ENCODE peak calls at places on chromosomes 16 and 17, in five cellular contexts. A is neural progenitor cell, I is MM.1S, J is right lobe of liver, O is fibroblast of lung. Z is an unnamed sample.

GRCh38 chr16:1878256-1878655 is 6.3 kb upstream of the MEIOB start:
- DNase-seq in A (no peak), I (no peak), J (no peak), O (no peak), Z (no peak)

GRCh38 chr17:48522031-48522593 is 8.7 kb downstream of the HOXB1 start:
- DNase-seq in A (no peak), I (no peak), J (no peak), O (peak; percentile 71), Z (no peak)

GRCh38 chr16:50602126-50602525 is 53.9 kb downstream of the NKD1 start:
- DNase-seq in A (no peak), I (no peak), J (no peak), O (no peak), Z (no peak)

GRCh38 chr16:26701243-26701886 is 365.4 kb upstream of the C16orf82 start:
- DNase-seq in A (no peak), I (peak; percentile 31), J (no peak), O (no peak), Z (no peak)

GRCh38 chr17:65278050-65278819 is 141.1 kb downstream of the RGS9 start:
- DNase-seq in A (peak; percentile 88), I (no peak), J (peak; percentile 25), O (peak; percentile 54), Z (peak; percentile 33)

GRCh38 chr16:88770459-88771293 is 14.3 kb downstream of the PIEZO1 start:
- DNase-seq in A (peak; percentile 93), I (no peak), J (no peak), O (peak; percentile 97), Z (no peak)

GRCh38 chr16:85757341-85757822 is 6.5 kb upstream of the C16orf74 start:
- DNase-seq in A (no peak), I (no peak), J (no peak), O (peak; percentile 87), Z (peak; percentile 61)

GRCh38 chr16:85126731-85127662 is 14.7 kb upstream of the CIBAR2 start:
- DNase-seq in A (peak; percentile 69), I (no peak), J (no peak), O (peak; percentile 68), Z (no peak)

GRCh38 chr16:80852261-80852872 is 48.0 kb upstream of the CDYL2 start:
- DNase-seq in A (peak; percentile 48), I (peak; percentile 33), J (no peak), O (peak; percentile 9), Z (peak; percentile 23)

GRCh38 chr17:82892869-82893565 is 53.2 kb upstream of the ZNF750 start:
- DNase-seq in A (no peak), I (no peak), J (peak; percentile 25), O (peak; percentile 45), Z (no peak)

GRCh38 chr17:35679007-35679682 is 52.3 kb upstream of the RASL10B start:
- DNase-seq in A (no peak), I (peak; percentile 9), J (no peak), O (no peak), Z (no peak)

GRCh38 chr17:32298298-32298697 is 32.7 kb downstream of the RHBDL3 start:
- DNase-seq in A (no peak), I (no peak), J (no peak), O (peak; percentile 3), Z (no peak)

GRCh38 chr17:13699261-13699660 is 97.5 kb upstream of the HS3ST3A1 start:
- DNase-seq in A (no peak), I (no peak), J (no peak), O (no peak), Z (no peak)

GRCh38 chr17:41692722-41693521 is 4.2 kb downstream of the EIF1 start:
- DNase-seq in A (no peak), I (no peak), J (no peak), O (no peak), Z (no peak)

GRCh38 chr16:88691924-88692560 is 5.7 kb upstream of the SNAI3 start:
- DNase-seq in A (no peak), I (no peak), J (peak; percentile 35), O (no peak), Z (no peak)

GRCh38 chr17:61476476-61477203 is 24.4 kb downstream of the TBX4 start:
- DNase-seq in A (no peak), I (no peak), J (no peak), O (no peak), Z (no peak)

GRCh38 chr17:58184308-58184985 is 8.1 kb upstream of the EPX start:
- DNase-seq in A (peak; percentile 27), I (no peak), J (no peak), O (peak; percentile 21), Z (no peak)

GRCh38 chr16:66467611-66468010 is 40.5 kb downstream of the BEAN1 start:
- DNase-seq in A (no peak), I (no peak), J (no peak), O (no peak), Z (no peak)

GRCh38 chr16:58638148-58639036 is 8.8 kb upstream of the CNOT1 start:
- DNase-seq in A (peak; percentile 35), I (no peak), J (peak; percentile 71), O (peak; percentile 87), Z (no peak)

GRCh38 chr17:63911041-63911635 is at the start of gene CSHL1:
- DNase-seq in A (no peak), I (no peak), J (no peak), O (no peak), Z (no peak)

GRCh38 chr16:89197033-89197632 is 3.2 kb downstream of the SLC22A31 start:
- DNase-seq in A (no peak), I (no peak), J (peak; percentile 19), O (no peak), Z (no peak)

GRCh38 chr16:77171750-77172635 is 19.0 kb upstream of the MON1B start:
- DNase-seq in A (peak; percentile 75), I (peak; percentile 28), J (no peak), O (peak; percentile 73), Z (peak; percentile 41)

GRCh38 chr17:80023261-80024205 is 12.1 kb downstream of the TBC1D16 start:
- DNase-seq in A (peak; percentile 41), I (no peak), J (no peak), O (no peak), Z (no peak)

GRCh38 chr17:64477849-64478248 is 19.0 kb downstream of the POLG2 start:
- DNase-seq in A (no peak), I (no peak), J (no peak), O (no peak), Z (no peak)

DNA sequence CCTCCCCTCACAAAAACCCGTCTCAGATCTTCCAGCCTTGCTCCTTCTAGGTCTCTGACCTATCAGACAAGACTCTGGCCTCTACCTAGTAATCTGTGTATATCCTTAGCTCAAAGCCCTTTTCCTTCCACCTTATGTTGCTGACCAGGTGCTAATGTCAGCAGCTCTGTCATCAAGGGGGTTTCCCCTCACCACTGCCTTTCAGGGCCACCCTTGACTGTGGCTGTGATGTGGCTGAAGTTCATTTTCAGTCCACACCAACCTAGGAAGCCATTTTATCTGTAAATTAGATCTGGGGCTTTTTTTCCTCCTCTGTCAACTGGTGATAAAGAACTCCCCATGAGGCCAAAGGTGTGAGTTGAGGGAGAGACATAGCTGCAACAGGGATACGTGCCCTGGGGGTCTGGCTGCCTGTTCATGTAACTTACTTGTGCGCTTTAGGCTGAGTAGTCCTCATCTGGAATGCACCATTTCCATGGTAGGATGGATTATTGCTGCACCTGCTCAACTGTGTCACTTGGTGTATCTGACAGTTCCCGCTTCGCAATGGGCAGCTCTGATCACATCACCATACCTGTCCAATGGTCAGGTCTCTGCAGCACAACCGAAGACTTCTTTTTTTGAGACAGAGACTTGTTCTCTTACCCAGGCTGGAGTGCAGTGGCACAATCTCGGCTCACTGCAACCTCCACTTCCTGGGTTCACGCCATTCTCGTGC is 14.7 kb upstream of the RUNDC3A start:
- DNase-seq in A (no peak), I (peak; percentile 84), J (no peak), O (no peak), Z (peak; percentile 39)
- TF ChIP-seq CTCF in A (no peak), I (no peak), J (no peak), O (no peak), Z (no peak)

GRCh38 chr17:75856062-75856681 is 1.0 kb upstream of the WBP2 start:
- DNase-seq in A (no peak), I (peak; percentile 41), J (no peak), O (no peak), Z (no peak)
- TF ChIP-seq CTCF in A (no peak), I (peak; percentile 35), J (no peak), O (no peak), Z (peak; percentile 67)

GRCh38 chr17:6796017-6796886 is 20.2 kb downstream of the FBXO39 start:
- DNase-seq in A (no peak), I (no peak), J (no peak), O (no peak), Z (no peak)

GRCh38 chr17:6796887-6797490 is 21.0 kb downstream of the FBXO39 start:
- DNase-seq in A (no peak), I (no peak), J (no peak), O (no peak), Z (no peak)

GRCh38 chr17:6797718-6798351 is 21.8 kb downstream of the FBXO39 start:
- DNase-seq in A (no peak), I (no peak), J (peak; percentile 52), O (no peak), Z (no peak)

GRCh38 chr17:6799738-6800137 is 23.7 kb downstream of the FBXO39 start:
- DNase-seq in A (no peak), I (no peak), J (no peak), O (no peak), Z (no peak)

DNA sequence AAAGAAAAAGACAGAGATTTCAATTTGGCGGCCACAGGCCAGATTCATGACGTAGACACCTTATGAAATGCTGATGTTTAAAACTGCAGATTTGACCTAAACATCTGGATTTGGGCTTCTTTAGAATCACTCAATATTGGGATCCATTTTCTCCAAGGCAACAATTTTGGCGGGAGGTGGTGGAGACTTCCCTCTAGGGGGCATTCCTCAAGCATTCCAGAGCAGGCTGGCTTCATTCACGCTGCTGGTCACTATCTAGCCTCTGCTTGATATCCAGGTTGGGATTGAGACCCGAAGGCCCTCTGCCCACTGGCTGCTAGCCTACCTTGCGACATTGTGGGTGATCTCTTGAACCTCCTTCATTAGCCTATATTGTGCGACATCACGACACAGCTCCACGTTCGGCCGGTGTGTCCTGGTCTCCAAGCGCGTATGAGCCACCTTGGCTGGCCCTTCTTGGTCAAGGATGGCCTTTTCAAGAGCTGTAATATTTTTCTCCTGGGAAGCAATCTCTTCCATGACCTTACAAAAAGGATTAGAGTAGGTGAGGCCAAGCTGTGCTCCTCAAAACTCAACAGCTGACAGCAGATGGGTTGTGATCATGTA is 24.5 kb downstream of the FBXO39 start:
- DNase-seq in A (peak; percentile 52), I (no peak), J (no peak), O (no peak), Z (no peak)
- TF ChIP-seq CTCF in A (peak; percentile 58), I (no peak), J (no peak), O (no peak), Z (no peak)

DNA sequence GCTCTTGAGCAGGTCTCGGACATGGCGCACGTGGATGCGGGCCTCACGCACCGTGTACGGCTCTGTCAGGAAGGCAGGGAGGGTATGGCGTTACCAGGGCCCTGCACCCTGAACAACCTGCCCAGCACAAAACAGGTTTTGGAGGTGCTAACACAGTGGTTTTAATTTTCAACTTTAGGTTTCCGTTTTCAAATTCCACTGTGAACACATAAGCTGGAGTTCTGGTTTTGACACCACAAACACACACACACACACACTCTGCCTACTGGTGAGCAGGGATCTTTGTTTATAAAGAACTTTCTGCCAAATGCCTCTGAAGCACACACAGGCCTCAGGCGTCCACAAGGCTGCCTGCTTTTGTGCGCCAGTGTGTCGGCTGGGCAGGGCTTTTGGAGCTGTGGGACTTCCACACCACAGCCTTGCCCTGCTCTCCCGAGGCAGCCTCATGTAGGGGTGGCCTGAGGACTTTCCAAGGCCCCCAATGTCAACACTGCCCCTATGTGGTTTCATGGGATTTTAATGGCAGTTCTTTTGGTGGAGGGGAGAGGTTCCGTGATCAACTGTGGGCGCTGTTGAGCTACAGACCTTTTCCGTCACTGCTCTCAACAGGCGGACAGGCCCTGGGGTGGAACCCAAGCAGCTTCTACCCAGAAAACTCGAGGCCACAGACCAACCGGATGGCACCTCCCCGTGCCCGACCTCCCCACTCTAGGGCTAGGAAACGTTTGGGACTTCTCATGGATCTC is 9.4 kb downstream of the CLUH start:
- DNase-seq in A (no peak), I (no peak), J (peak; percentile 7), O (no peak), Z (peak; percentile 22)
- TF ChIP-seq CTCF in A (peak; percentile 18), I (no peak), J (no peak), O (no peak), Z (no peak)